ENCODE peak calls at places on chromosomes 11 and 22, in eight cellular contexts. T is sigmoid colon, U is spleen, F is GM12892, K is body of pancreas, D is NB4, Q is ovary, M is Peyer's patch. P is an unnamed sample.

GRCh38 chr11:47394322-47395224 is 13.8 kb upstream of the SLC39A13 start:
- DNase-seq in T (peak; percentile 61), U (peak; percentile 96), F (peak; percentile 89), K (no peak), D (peak; percentile 95), Q (peak; percentile 18), M (peak; percentile 47), P (peak; percentile 60)

GRCh38 chr11:395866-396265 is 1.9 kb downstream of the PKP3 start:
- DNase-seq in T (no peak), U (no peak), F (no peak), K (no peak), D (no peak), Q (no peak), M (no peak), P (no peak)

GRCh38 chr22:49564054-49564453 is 263.6 kb downstream of the BRD1 start:
- DNase-seq in T (peak; percentile 34), U (no peak), F (no peak), K (no peak), D (no peak), Q (no peak), M (no peak), P (no peak)

GRCh38 chr22:17672417-17672991 is 33.9 kb downstream of the BCL2L13 start:
- DNase-seq in T (no peak), U (no peak), F (no peak), K (no peak), D (no peak), Q (no peak), M (no peak), P (no peak)

GRCh38 chr22:28143961-28144745 is 225.1 kb upstream of the PITPNB start:
- DNase-seq in T (no peak), U (no peak), F (no peak), K (no peak), D (no peak), Q (no peak), M (no peak), P (no peak)

GRCh38 chr22:40747361-40747760 is 68.1 kb downstream of the MCHR1 start:
- DNase-seq in T (no peak), U (no peak), F (no peak), K (no peak), D (no peak), Q (no peak), M (no peak), P (no peak)

GRCh38 chr11:59141673-59142460 is 789 bp upstream of the FAM111A start:
- DNase-seq in T (no peak), U (no peak), F (no peak), K (no peak), D (no peak), Q (no peak), M (no peak), P (no peak)

GRCh38 chr11:61545341-61545740 is 35.5 kb downstream of the SYT7 start:
- DNase-seq in T (no peak), U (no peak), F (peak; percentile 50), K (no peak), D (peak; percentile 26), Q (no peak), M (no peak), P (no peak)

GRCh38 chr11:99911116-99911515 is 776.0 kb upstream of the ARHGAP42 start:
- DNase-seq in T (no peak), U (no peak), F (no peak), K (no peak), D (peak; percentile 7), Q (no peak), M (no peak), P (no peak)

GRCh38 chr11:93194673-93195291 is 3.0 kb downstream of the SLC36A4 start:
- DNase-seq in T (no peak), U (no peak), F (no peak), K (no peak), D (peak; percentile 40), Q (no peak), M (no peak), P (no peak)

GRCh38 chr11:28010001-28010400 is 98.0 kb downstream of the KIF18A start:
- DNase-seq in T (no peak), U (no peak), F (no peak), K (no peak), D (no peak), Q (no peak), M (no peak), P (no peak)

GRCh38 chr11:85946221-85946620 is 91.0 kb downstream of the CCDC83 start:
- DNase-seq in T (no peak), U (no peak), F (no peak), K (no peak), D (no peak), Q (no peak), M (no peak), P (no peak)

GRCh38 chr22:19810381-19811141 is 44.1 kb downstream of the GNB1L start:
- DNase-seq in T (peak; percentile 56), U (peak; percentile 62), F (peak; percentile 18), K (peak; percentile 6), D (no peak), Q (peak; percentile 52), M (peak; percentile 37), P (no peak)

GRCh38 chr22:49590381-49590780 is 237.3 kb downstream of the BRD1 start:
- DNase-seq in T (peak; percentile 44), U (no peak), F (no peak), K (no peak), D (no peak), Q (no peak), M (no peak), P (peak; percentile 3)

GRCh38 chr11:26483101-26483500 is 89.0 kb downstream of the MUC15 start:
- DNase-seq in T (no peak), U (no peak), F (no peak), K (no peak), D (no peak), Q (no peak), M (no peak), P (no peak)

GRCh38 chr11:36237341-36237740 is 51.9 kb downstream of the COMMD9 start:
- DNase-seq in T (no peak), U (no peak), F (no peak), K (no peak), D (no peak), Q (no peak), M (no peak), P (no peak)

GRCh38 chr11:6345356-6345755 is 25.1 kb upstream of the CAVIN3 start:
- DNase-seq in T (no peak), U (no peak), F (no peak), K (no peak), D (no peak), Q (no peak), M (no peak), P (no peak)

GRCh38 chr22:21866821-21867527 is 471 bp downstream of the MAPK1 start:
- DNase-seq in T (peak; percentile 68), U (no peak), F (no peak), K (peak; percentile 34), D (peak; percentile 45), Q (no peak), M (no peak), P (peak; percentile 35)
- TF ChIP-seq POLR2A in T (no peak), U (no peak), F (no peak), K (no peak), D (no peak), Q (no peak), M (no peak), P (no peak)

DNA sequence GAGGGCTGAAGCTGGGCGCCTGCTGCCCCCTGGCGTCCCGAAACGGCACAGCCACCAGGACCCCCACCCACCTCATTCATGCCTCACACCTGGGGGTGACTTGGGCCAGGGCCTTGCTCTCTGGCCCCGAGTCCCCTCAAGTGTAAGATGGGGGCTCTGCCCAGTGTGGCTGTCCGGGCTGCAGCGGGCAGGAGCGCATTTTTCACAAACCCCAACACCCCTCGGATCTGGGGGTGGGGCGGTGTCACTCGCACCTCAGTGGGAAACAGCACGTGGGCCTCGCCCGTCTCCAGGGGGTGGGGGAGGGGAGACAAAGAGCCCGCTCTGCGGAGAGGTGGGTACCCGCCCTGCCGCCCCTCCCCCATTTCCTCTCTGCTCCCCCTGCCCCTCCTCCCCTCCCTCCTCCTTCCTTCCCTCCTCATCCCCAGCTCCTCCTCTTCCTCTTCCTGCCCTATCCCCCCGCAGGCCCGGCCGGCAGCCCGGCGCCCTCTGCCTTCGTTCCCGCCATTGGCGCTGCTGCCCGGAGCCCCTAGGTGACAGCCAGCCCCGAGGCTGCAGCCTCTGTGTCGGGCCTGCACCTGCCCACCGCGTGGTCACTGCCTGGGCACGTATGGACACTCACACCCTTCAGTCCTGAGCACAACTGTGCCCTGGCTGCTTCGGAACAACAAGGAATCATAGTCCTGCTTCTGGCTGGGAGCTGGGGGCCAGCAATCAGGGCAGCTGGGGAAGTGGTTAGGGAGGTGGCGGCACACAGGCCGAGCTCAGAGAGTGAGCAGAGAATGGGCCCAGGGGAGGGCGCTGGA is 6.8 kb upstream of the CDKN1C start:
- DNase-seq in T (peak; percentile 83), U (peak; percentile 90), F (peak; percentile 78), K (no peak), D (peak; percentile 86), Q (peak; percentile 78), M (peak; percentile 75), P (peak; percentile 67)
- TF ChIP-seq POLR2A in T (no peak), U (no peak), F (no peak), K (no peak), D (peak; percentile 27), Q (no peak), M (no peak), P (peak; percentile 14)

DNA sequence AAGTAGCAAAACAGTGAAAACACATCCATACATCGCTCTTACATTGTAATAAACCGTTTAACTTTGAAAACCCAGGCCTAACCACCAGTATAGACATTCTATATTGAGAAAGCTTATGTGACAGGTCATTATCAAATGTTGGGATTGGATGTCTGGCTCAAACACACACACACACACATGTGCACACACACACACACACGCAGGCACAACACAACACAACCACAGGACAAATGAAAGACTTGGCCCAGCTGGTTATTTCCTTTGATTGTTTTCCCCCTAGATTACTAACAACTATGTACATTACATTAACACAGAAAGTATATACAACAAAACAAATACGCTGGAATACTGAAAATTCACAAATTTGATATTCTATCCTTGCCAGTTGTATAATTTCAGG is 119.7 kb downstream of the APOL5 start:
- DNase-seq in T (no peak), U (no peak), F (no peak), K (no peak), D (no peak), Q (no peak), M (no peak), P (no peak)
- TF ChIP-seq POLR2A in T (no peak), U (no peak), F (no peak), K (no peak), D (no peak), Q (no peak), M (no peak), P (no peak)

GRCh38 chr11:44036811-44037657 is 10.7 kb upstream of the ACCSL start:
- DNase-seq in T (peak; percentile 93), U (peak; percentile 78), F (no peak), K (peak; percentile 65), D (peak; percentile 75), Q (peak; percentile 86), M (peak; percentile 56), P (peak; percentile 62)
- TF ChIP-seq POLR2A in T (no peak), U (no peak), F (no peak), K (no peak), D (no peak), Q (peak; percentile 43), M (no peak), P (no peak)

P was measured in transverse colon.